ENCODE peak calls at places on chromosome 10, in eight cellular contexts. C, Q, A, X, U, Z, O and K are unnamed samples.

GRCh38 chr10:126384269-126384873 is 3.9 kb downstream of the ADAM12 start:
- DNase-seq in C (no peak), Q (no peak), A (peak; percentile 96), X (no peak), U (no peak), Z (no peak), O (no peak), K (no peak)

GRCh38 chr10:15262036-15262713 is 93.7 kb upstream of the NMT2 start:
- DNase-seq in C (no peak), Q (no peak), A (peak; percentile 20), X (peak; percentile 42), U (peak; percentile 43), Z (peak; percentile 28), O (no peak), K (no peak)

GRCh38 chr10:91493313-91493712 is 83.2 kb downstream of the HECTD2 start:
- DNase-seq in C (no peak), Q (no peak), A (peak; percentile 63), X (no peak), U (peak; percentile 53), Z (peak; percentile 62), O (no peak), K (no peak)

GRCh38 chr10:112080284-112080683 is 103.3 kb downstream of the GPAM start:
- DNase-seq in C (no peak), Q (no peak), A (no peak), X (no peak), U (no peak), Z (no peak), O (no peak), K (no peak)

GRCh38 chr10:30166929-30167328 is 107.5 kb upstream of the JCAD start:
- DNase-seq in C (no peak), Q (no peak), A (peak; percentile 39), X (no peak), U (no peak), Z (no peak), O (no peak), K (no peak)

GRCh38 chr10:7756360-7756992 is 31.3 kb downstream of the KIN start:
- DNase-seq in C (no peak), Q (no peak), A (peak; percentile 8), X (no peak), U (no peak), Z (peak; percentile 37), O (no peak), K (no peak)

GRCh38 chr10:1289591-1289990 is 233.4 kb downstream of the WDR37 start:
- DNase-seq in C (no peak), Q (no peak), A (no peak), X (no peak), U (no peak), Z (no peak), O (no peak), K (no peak)

GRCh38 chr10:24467605-24468004 is 256.1 kb downstream of the ARHGAP21 start:
- DNase-seq in C (no peak), Q (no peak), A (no peak), X (no peak), U (no peak), Z (no peak), O (no peak), K (no peak)

GRCh38 chr10:77601488-77601887 is 36.1 kb downstream of the KCNMA1 start:
- DNase-seq in C (no peak), Q (no peak), A (peak; percentile 35), X (no peak), U (no peak), Z (no peak), O (no peak), K (no peak)

GRCh38 chr10:63901228-63901627 is 380.0 kb downstream of the REEP3 start:
- DNase-seq in C (no peak), Q (no peak), A (no peak), X (no peak), U (no peak), Z (no peak), O (no peak), K (no peak)

GRCh38 chr10:119333146-119333792 is 125.9 kb downstream of the GRK5 start:
- DNase-seq in C (no peak), Q (no peak), A (peak; percentile 70), X (no peak), U (no peak), Z (peak; percentile 40), O (no peak), K (no peak)

GRCh38 chr10:64316416-64316815 is 795.2 kb downstream of the REEP3 start:
- DNase-seq in C (no peak), Q (no peak), A (no peak), X (no peak), U (peak; percentile 4), Z (no peak), O (no peak), K (no peak)

GRCh38 chr10:16777473-16778370 is 39.5 kb downstream of the RSU1 start:
- DNase-seq in C (no peak), Q (no peak), A (peak; percentile 63), X (no peak), U (peak; percentile 65), Z (peak; percentile 65), O (no peak), K (no peak)

GRCh38 chr10:43128331-43128730 is 9.9 kb upstream of the CSGALNACT2 start:
- DNase-seq in C (no peak), Q (no peak), A (no peak), X (no peak), U (no peak), Z (no peak), O (no peak), K (no peak)

GRCh38 chr10:110992011-110992800 is 72.8 kb downstream of the SHOC2 start:
- DNase-seq in C (no peak), Q (no peak), A (peak; percentile 44), X (no peak), U (no peak), Z (no peak), O (no peak), K (no peak)

GRCh38 chr10:92181575-92181974 is 109.3 kb downstream of the CPEB3 start:
- DNase-seq in C (no peak), Q (no peak), A (no peak), X (no peak), U (no peak), Z (peak; percentile 16), O (no peak), K (no peak)

GRCh38 chr10:115092555-115093285 is 445 bp upstream of the ATRNL1 start:
- DNase-seq in C (no peak), Q (no peak), A (peak; percentile 27), X (no peak), U (peak; percentile 92), Z (peak; percentile 49), O (no peak), K (peak; percentile 33)

GRCh38 chr10:96743988-96744585 is 23.8 kb upstream of the PIK3AP1 start:
- DNase-seq in C (no peak), Q (no peak), A (peak; percentile 29), X (no peak), U (peak; percentile 33), Z (no peak), O (no peak), K (no peak)

GRCh38 chr10:89090760-89091455 is 100.3 kb downstream of the FAS start:
- DNase-seq in C (no peak), Q (no peak), A (peak; percentile 36), X (no peak), U (no peak), Z (no peak), O (no peak), K (no peak)

GRCh38 chr10:30587522-30588031 is 42.0 kb downstream of the LYZL2 start:
- DNase-seq in C (no peak), Q (peak; percentile 7), A (no peak), X (peak; percentile 12), U (no peak), Z (no peak), O (peak; percentile 31), K (no peak)

GRCh38 chr10:21531164-21531563 is 2.9 kb upstream of the MLLT10 start:
- DNase-seq in C (no peak), Q (no peak), A (peak; percentile 59), X (no peak), U (no peak), Z (no peak), O (no peak), K (no peak)

DNA sequence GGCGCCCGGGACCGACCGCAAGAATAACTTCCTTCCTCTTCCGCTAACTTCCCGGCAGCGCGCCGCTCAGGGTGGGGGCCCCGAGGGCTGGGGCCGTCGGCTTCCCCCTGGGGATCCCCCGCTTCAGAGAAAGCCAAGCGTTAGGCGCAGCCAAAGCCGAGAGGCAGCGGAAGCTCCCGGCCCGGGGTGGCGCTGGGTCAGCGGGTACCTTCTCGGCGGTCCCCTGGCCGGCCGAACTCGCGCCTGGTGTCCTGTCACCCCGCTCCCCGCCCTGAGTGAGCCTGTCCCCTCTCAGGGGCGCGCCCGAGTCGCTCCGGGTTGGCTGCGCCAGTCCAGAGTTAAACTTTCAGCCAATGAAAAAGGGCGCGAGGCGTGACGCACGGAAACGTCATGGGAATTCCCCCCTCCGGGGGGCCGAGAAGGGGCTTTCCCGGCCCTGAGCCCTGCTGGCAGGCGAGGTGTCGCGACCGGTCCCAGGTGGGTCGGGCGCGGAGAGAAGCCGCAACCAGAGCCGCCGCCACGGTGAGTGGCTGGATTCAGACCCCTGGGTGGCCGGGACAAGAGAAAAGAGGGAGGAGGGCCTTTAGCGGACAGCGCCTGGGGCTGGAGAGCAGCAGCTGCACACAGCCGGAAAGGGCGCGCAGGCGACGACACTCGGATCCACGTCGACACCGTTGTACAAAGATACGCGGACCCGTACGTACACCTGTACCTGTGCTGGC is 1.3 kb upstream of the NFKB2 start:
- DNase-seq in C (peak; percentile 95), Q (peak; percentile 78), A (peak; percentile 95), X (peak; percentile 91), U (peak; percentile 92), Z (peak; percentile 94), O (peak; percentile 95), K (peak; percentile 99)
- TF ChIP-seq CTCF in C (peak; percentile 95), Q (peak; percentile 98), A (no peak), X (peak; percentile 98), U (no peak), Z (peak; percentile 6), O (peak; percentile 46), K (peak; percentile 12)

DNA sequence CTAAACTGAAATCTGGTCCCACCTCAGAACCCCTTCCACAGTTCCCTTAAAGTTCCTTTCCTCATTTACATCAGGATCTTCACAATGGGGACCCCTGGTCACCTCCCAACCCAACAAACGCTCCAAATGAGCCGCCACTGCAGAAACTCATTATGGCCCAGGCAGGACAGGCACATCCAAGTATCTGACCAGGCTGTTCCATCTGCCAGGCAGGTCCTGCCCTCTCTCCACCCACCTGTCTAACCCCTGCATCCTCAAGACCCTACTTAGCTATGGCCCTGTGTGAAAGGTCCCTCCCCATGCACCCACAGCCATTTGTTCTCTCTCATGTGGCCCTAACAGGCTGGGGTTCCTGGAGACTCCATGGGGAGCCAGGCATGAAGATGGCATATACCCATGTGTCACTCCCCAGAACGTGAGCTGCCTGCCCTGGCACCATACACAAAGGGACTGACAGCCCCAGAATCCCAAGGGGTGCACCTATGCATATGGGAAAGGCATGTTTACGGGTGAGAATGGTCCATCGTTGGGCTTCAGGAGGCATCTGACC is 9.1 kb downstream of the GPRIN2 start:
- DNase-seq in C (no peak), Q (no peak), A (no peak), X (peak; percentile 3), U (peak; percentile 32), Z (no peak), O (peak; percentile 12), K (peak; percentile 3)
- H3K27me3 ChIP-seq in C (no peaks in the 10 kb centered on the region), Q (no peaks in the 10 kb centered on the region), A (peaks cover 3% of the 10 kb centered on the region), X (no peaks in the 10 kb centered on the region), U (no peaks in the 10 kb centered on the region), Z (no peaks in the 10 kb centered on the region), O (peaks cover 98% of the 10 kb centered on the region), K (no peaks in the 10 kb centered on the region)

GRCh38 chr10:124451227-124451807 is 1.5 kb upstream of the NKX1-2 start:
- DNase-seq in C (no peak), Q (no peak), A (no peak), X (no peak), U (no peak), Z (no peak), O (no peak), K (no peak)
- H3K27ac ChIP-seq in C (no peak overlapping the region), Q (no peak overlapping the region), A (no peak overlapping the region), X (no peak overlapping the region), U (no peak overlapping the region), Z (no peak overlapping the region), O (no peak overlapping the region), K (no peak overlapping the region)

GRCh38 chr10:23314835-23315239 is 29.8 kb downstream of the C10orf67 start:
- DNase-seq in C (no peak), Q (no peak), A (peak; percentile 88), X (peak; percentile 60), U (peak; percentile 48), Z (peak; percentile 86), O (no peak), K (peak; percentile 20)
- TF ChIP-seq CTCF in C (peak; percentile 77), Q (peak; percentile 80), A (peak; percentile 80), X (peak; percentile 76), U (peak; percentile 85), Z (peak; percentile 77), O (peak; percentile 83), K (peak; percentile 81)